ENCODE peak calls at places on chromosomes 6 and 20, in six cellular contexts. One of them, this sample, is unnamed.

GRCh38 chr6:37340639-37340943 is 13.2 kb upstream of the RNF8 start:
- DNase-seq in colonic mucosa: no peak
- DNase-seq in ovary: no peak
- DNase-seq in HFF-Myc: no peak
- DNase-seq in MM.1S: no peak
- DNase-seq in AG04449: no peak
- DNase-seq in this sample: no peak

GRCh38 chr6:113057567-113058053 is 710.5 kb downstream of the RFPL4B start:
- DNase-seq in colonic mucosa: no peak
- DNase-seq in ovary: no peak
- DNase-seq in HFF-Myc: no peak
- DNase-seq in MM.1S: no peak
- DNase-seq in AG04449: no peak
- DNase-seq in this sample: no peak

GRCh38 chr6:2839195-2839981 is 2.3 kb downstream of the SERPINB1 start:
- DNase-seq in colonic mucosa: no peak
- DNase-seq in ovary: no peak
- DNase-seq in HFF-Myc: no peak
- DNase-seq in MM.1S: no peak
- DNase-seq in AG04449: no peak
- DNase-seq in this sample: no peak

GRCh38 chr6:33424855-33425667 is 5.2 kb downstream of the SYNGAP1 start:
- DNase-seq in colonic mucosa: no peak
- DNase-seq in ovary: peak; percentile 76
- DNase-seq in HFF-Myc: no peak
- DNase-seq in MM.1S: no peak
- DNase-seq in AG04449: no peak
- DNase-seq in this sample: no peak

GRCh38 chr6:155147958-155148663 is 115.7 kb upstream of the CLDN20 start:
- DNase-seq in colonic mucosa: no peak
- DNase-seq in ovary: no peak
- DNase-seq in HFF-Myc: no peak
- DNase-seq in MM.1S: no peak
- DNase-seq in AG04449: no peak
- DNase-seq in this sample: peak; percentile 62

GRCh38 chr6:29617782-29618557 is 15.0 kb downstream of the GABBR1 start:
- DNase-seq in colonic mucosa: no peak
- DNase-seq in ovary: no peak
- DNase-seq in HFF-Myc: no peak
- DNase-seq in MM.1S: no peak
- DNase-seq in AG04449: no peak
- DNase-seq in this sample: no peak

GRCh38 chr6:80939936-80940335 is 812.5 kb downstream of the TENT5A start:
- DNase-seq in colonic mucosa: no peak
- DNase-seq in ovary: no peak
- DNase-seq in HFF-Myc: no peak
- DNase-seq in MM.1S: no peak
- DNase-seq in AG04449: no peak
- DNase-seq in this sample: no peak

GRCh38 chr6:92708270-92708669 is 711.1 kb downstream of the EPHA7 start:
- DNase-seq in colonic mucosa: no peak
- DNase-seq in ovary: no peak
- DNase-seq in HFF-Myc: no peak
- DNase-seq in MM.1S: no peak
- DNase-seq in AG04449: no peak
- DNase-seq in this sample: no peak

GRCh38 chr20:3808141-3808479 is 12.0 kb downstream of the CDC25B start:
- DNase-seq in colonic mucosa: peak; percentile 95
- DNase-seq in ovary: peak; percentile 84
- DNase-seq in HFF-Myc: peak; percentile 92
- DNase-seq in MM.1S: no peak
- DNase-seq in AG04449: peak; percentile 87
- DNase-seq in this sample: peak; percentile 77

GRCh38 chr6:29647927-29648642 is 8.8 kb upstream of the MOG start:
- DNase-seq in colonic mucosa: no peak
- DNase-seq in ovary: no peak
- DNase-seq in HFF-Myc: peak; percentile 17
- DNase-seq in MM.1S: peak; percentile 33
- DNase-seq in AG04449: no peak
- DNase-seq in this sample: no peak

GRCh38 chr20:58271596-58272460 is 37.7 kb upstream of the RAB22A start:
- DNase-seq in colonic mucosa: no peak
- DNase-seq in ovary: no peak
- DNase-seq in HFF-Myc: no peak
- DNase-seq in MM.1S: no peak
- DNase-seq in AG04449: no peak
- DNase-seq in this sample: no peak

GRCh38 chr20:63977392-63978276 is 1.8 kb downstream of the SAMD10 start:
- DNase-seq in colonic mucosa: no peak
- DNase-seq in ovary: no peak
- DNase-seq in HFF-Myc: no peak
- DNase-seq in MM.1S: no peak
- DNase-seq in AG04449: no peak
- DNase-seq in this sample: no peak

GRCh38 chr20:62602550-62602949 is 39.8 kb upstream of the SLCO4A1 start:
- DNase-seq in colonic mucosa: no peak
- DNase-seq in ovary: no peak
- DNase-seq in HFF-Myc: no peak
- DNase-seq in MM.1S: no peak
- DNase-seq in AG04449: no peak
- DNase-seq in this sample: no peak

GRCh38 chr6:169340395-169340794 is 86.7 kb upstream of the THBS2 start:
- DNase-seq in colonic mucosa: peak; percentile 38
- DNase-seq in ovary: no peak
- DNase-seq in HFF-Myc: no peak
- DNase-seq in MM.1S: no peak
- DNase-seq in AG04449: no peak
- DNase-seq in this sample: no peak

GRCh38 chr20:420169-420620 is 12.1 kb downstream of the RBCK1 start:
- DNase-seq in colonic mucosa: peak; percentile 30
- DNase-seq in ovary: no peak
- DNase-seq in HFF-Myc: no peak
- DNase-seq in MM.1S: no peak
- DNase-seq in AG04449: no peak
- DNase-seq in this sample: no peak

GRCh38 chr6:136030131-136030530 is 178.6 kb downstream of the PDE7B start:
- DNase-seq in colonic mucosa: no peak
- DNase-seq in ovary: no peak
- DNase-seq in HFF-Myc: peak; percentile 41
- DNase-seq in MM.1S: no peak
- DNase-seq in AG04449: no peak
- DNase-seq in this sample: no peak

GRCh38 chr6:139146317-139146726 is 11.4 kb downstream of the HECA start:
- DNase-seq in colonic mucosa: no peak
- DNase-seq in ovary: no peak
- DNase-seq in HFF-Myc: no peak
- DNase-seq in MM.1S: no peak
- DNase-seq in AG04449: no peak
- DNase-seq in this sample: no peak

GRCh38 chr6:114342086-114342825 is 567 bp downstream of the HS3ST5 start:
- DNase-seq in colonic mucosa: peak; percentile 18
- DNase-seq in ovary: no peak
- DNase-seq in HFF-Myc: no peak
- DNase-seq in MM.1S: peak; percentile 64
- DNase-seq in AG04449: no peak
- DNase-seq in this sample: peak; percentile 76

GRCh38 chr6:139439278-139439813 is 64.9 kb upstream of the CITED2 start:
- DNase-seq in colonic mucosa: no peak
- DNase-seq in ovary: no peak
- DNase-seq in HFF-Myc: no peak
- DNase-seq in MM.1S: no peak
- DNase-seq in AG04449: no peak
- DNase-seq in this sample: no peak

GRCh38 chr20:1630186-1630585 is 10.4 kb upstream of the SIRPB1 start:
- DNase-seq in colonic mucosa: no peak
- DNase-seq in ovary: no peak
- DNase-seq in HFF-Myc: no peak
- DNase-seq in MM.1S: no peak
- DNase-seq in AG04449: no peak
- DNase-seq in this sample: no peak

GRCh38 chr20:1629321-1629720 is 9.5 kb upstream of the SIRPB1 start:
- DNase-seq in colonic mucosa: no peak
- DNase-seq in ovary: no peak
- DNase-seq in HFF-Myc: no peak
- DNase-seq in MM.1S: no peak
- DNase-seq in AG04449: no peak
- DNase-seq in this sample: no peak

GRCh38 chr20:1633535-1633934 is 13.7 kb upstream of the SIRPB1 start:
- DNase-seq in colonic mucosa: no peak
- DNase-seq in ovary: no peak
- DNase-seq in HFF-Myc: no peak
- DNase-seq in MM.1S: no peak
- DNase-seq in AG04449: no peak
- DNase-seq in this sample: no peak

GRCh38 chr20:1632228-1632577 is 12.4 kb upstream of the SIRPB1 start:
- DNase-seq in colonic mucosa: no peak
- DNase-seq in ovary: no peak
- DNase-seq in HFF-Myc: no peak
- DNase-seq in MM.1S: no peak
- DNase-seq in AG04449: no peak
- DNase-seq in this sample: no peak

DNA sequence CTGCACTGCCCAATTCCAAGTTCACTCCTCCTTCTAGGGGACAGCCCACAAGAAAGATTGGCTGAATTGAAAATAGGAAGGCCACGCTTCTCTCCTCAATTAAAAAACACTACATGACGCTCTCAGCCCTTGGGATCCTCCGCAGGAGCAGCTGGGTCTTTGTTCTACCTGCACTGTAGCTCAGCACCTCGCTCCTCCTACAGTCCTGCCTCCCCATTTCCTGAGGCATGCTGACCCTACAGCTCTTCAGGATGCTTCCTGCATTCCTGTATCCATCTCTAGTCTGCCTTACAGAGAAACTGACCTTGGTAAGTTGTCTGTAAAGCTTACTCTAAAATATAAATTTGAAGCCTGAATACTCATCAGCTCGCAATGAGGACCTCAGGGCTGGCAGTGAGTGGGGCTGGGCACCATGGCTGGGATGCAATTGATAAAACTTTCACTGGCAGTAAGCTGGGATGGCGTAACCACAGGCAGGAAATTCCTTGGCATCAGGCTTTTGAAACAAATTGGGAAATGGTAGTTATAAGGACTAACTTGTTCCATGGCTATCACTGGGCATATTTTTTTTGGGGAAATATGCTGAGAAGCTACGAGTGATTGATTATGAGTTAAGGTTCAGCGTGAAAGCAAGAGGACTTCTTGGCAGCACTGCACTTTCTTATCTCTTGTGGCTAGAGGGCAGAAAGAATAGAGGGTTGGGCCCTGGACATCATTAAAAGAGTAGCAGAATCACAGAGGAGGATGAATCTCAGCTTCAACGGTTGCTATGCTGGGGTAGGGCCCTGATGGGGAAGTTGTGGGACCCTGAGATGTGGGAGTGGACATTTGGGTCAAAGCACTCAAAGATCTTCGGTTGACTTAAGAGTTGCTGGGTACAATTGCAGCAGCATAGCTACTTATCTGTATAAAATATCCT is 11.8 kb upstream of the SIRPB1 start:
- DNase-seq in colonic mucosa: no peak
- DNase-seq in ovary: no peak
- DNase-seq in HFF-Myc: no peak
- DNase-seq in MM.1S: no peak
- DNase-seq in AG04449: no peak
- DNase-seq in this sample: no peak
- H3K4me3 ChIP-seq in colonic mucosa: no peak overlapping the region
- H3K4me3 ChIP-seq in ovary: no peak overlapping the region
- H3K4me3 ChIP-seq in HFF-Myc: no peak overlapping the region
- H3K4me3 ChIP-seq in MM.1S: no peak overlapping the region
- H3K4me3 ChIP-seq in AG04449: no peak overlapping the region
- H3K4me3 ChIP-seq in this sample: no peak overlapping the region

GRCh38 chr20:23532533-23532932 is 35.8 kb downstream of the CST9L start:
- DNase-seq in colonic mucosa: no peak
- DNase-seq in ovary: no peak
- DNase-seq in HFF-Myc: no peak
- DNase-seq in MM.1S: no peak
- DNase-seq in AG04449: no peak
- DNase-seq in this sample: no peak
- H3K4me3 ChIP-seq in colonic mucosa: no peak overlapping the region
- H3K4me3 ChIP-seq in ovary: no peak overlapping the region
- H3K4me3 ChIP-seq in HFF-Myc: no peak overlapping the region
- H3K4me3 ChIP-seq in MM.1S: no peak overlapping the region
- H3K4me3 ChIP-seq in AG04449: no peak overlapping the region
- H3K4me3 ChIP-seq in this sample: no peak overlapping the region

GRCh38 chr6:27809067-27809938 is 102.9 kb downstream of the OR2B2 start:
- DNase-seq in colonic mucosa: no peak
- DNase-seq in ovary: no peak
- DNase-seq in HFF-Myc: no peak
- DNase-seq in MM.1S: no peak
- DNase-seq in AG04449: no peak
- DNase-seq in this sample: no peak
- H3K4me3 ChIP-seq in colonic mucosa: peak overlapping the region; percentile 46
- H3K4me3 ChIP-seq in ovary: no peak overlapping the region
- H3K4me3 ChIP-seq in HFF-Myc: peak overlapping the region; percentile 84
- H3K4me3 ChIP-seq in MM.1S: peak overlapping the region; percentile 58
- H3K4me3 ChIP-seq in AG04449: peak overlapping the region; percentile 59
- H3K4me3 ChIP-seq in this sample: peak overlapping the region; percentile 39

GRCh38 chr20:49915380-49916145 is at the start of gene SPATA2:
- DNase-seq in colonic mucosa: peak; percentile 96
- DNase-seq in ovary: peak; percentile 97
- DNase-seq in HFF-Myc: peak; percentile 82
- DNase-seq in MM.1S: peak; percentile 96
- DNase-seq in AG04449: peak; percentile 60
- DNase-seq in this sample: peak; percentile 92

GRCh38 chr20:49914310-49915117 is 815 bp downstream of the SPATA2 start:
- DNase-seq in colonic mucosa: no peak
- DNase-seq in ovary: no peak
- DNase-seq in HFF-Myc: no peak
- DNase-seq in MM.1S: peak; percentile 31
- DNase-seq in AG04449: no peak
- DNase-seq in this sample: no peak

GRCh38 chr20:49916146-49917002 is 1.0 kb upstream of the SPATA2 start:
- DNase-seq in colonic mucosa: peak; percentile 84
- DNase-seq in ovary: no peak
- DNase-seq in HFF-Myc: no peak
- DNase-seq in MM.1S: peak; percentile 37
- DNase-seq in AG04449: no peak
- DNase-seq in this sample: no peak

GRCh38 chr20:49915118-49915379 is 280 bp downstream of the SPATA2 start:
- DNase-seq in colonic mucosa: no peak
- DNase-seq in ovary: no peak
- DNase-seq in HFF-Myc: no peak
- DNase-seq in MM.1S: no peak
- DNase-seq in AG04449: no peak
- DNase-seq in this sample: no peak

DNA sequence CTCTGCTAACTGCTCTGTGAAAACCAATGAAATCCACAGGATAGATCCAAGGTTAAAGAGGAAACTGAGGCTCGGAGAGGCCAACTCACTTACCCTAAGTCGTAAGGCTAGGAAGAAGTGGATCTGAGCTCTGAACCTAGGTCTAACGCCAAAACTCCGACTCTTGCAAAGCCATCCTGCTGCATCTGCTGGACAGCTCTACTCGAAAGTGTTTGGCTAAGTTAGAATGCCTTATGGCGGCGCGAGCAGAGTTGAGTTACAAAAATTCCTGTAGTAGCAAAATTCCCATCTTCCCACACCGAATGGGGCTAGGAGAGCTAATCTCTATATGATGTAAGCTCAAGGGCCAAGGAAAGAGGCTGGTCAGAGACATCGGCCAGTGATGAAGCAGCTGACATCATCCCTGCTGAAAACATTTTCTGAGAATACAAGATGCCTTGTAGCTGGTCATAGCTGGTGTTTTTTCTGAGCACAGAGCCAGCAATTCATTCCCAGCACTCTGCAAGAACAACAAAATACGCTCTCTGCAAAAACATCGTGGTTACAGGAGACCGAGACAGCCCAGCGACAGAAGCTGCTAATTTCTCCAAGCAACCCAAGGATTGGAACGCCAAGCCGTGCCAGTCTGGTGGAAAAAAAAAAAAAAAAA is 1.8 kb downstream of the SPATA2 start:
- DNase-seq in colonic mucosa: no peak
- DNase-seq in ovary: no peak
- DNase-seq in HFF-Myc: no peak
- DNase-seq in MM.1S: no peak
- DNase-seq in AG04449: no peak
- DNase-seq in this sample: no peak
- H3K4me3 ChIP-seq in colonic mucosa: no peak overlapping the region
- H3K4me3 ChIP-seq in ovary: no peak overlapping the region
- H3K4me3 ChIP-seq in HFF-Myc: peak overlapping the region; percentile 95
- H3K4me3 ChIP-seq in MM.1S: no peak overlapping the region
- H3K4me3 ChIP-seq in AG04449: peak overlapping the region; percentile 96
- H3K4me3 ChIP-seq in this sample: peak overlapping the region; percentile 85